ENCODE peak calls at places on chromosomes 5 and 9, in ten cellular contexts. A, L, N, Q, I, U, Z, P, V and E are unnamed samples.

GRCh38 chr5:105639511-105639910 is 2031.2 kb downstream of the EFNA5 start:
- DNase-seq in A (no peak), Q (no peak), I (no peak), P (no peak), N (no peak), U (no peak), V (no peak), L (no peak), Z (no peak), E (no peak)

GRCh38 chr5:35681911-35682310 is 64.2 kb downstream of the SPEF2 start:
- DNase-seq in U (no peak), Q (no peak), N (no peak), L (no peak), A (no peak), I (no peak), Z (no peak), P (no peak), V (no peak), E (no peak)

GRCh38 chr5:139855946-139856540 is 60.4 kb downstream of the PSD2 start:
- DNase-seq in I (no peak), U (no peak), N (no peak), A (no peak), L (no peak), V (no peak), P (no peak), Q (no peak), Z (no peak), E (no peak)

GRCh38 chr9:83933804-83934203 is 12.6 kb upstream of the KIF27 start:
- DNase-seq in N (peak; percentile 81), A (no peak), Z (peak; percentile 59), I (no peak), V (no peak), U (no peak), P (no peak), Q (no peak), L (no peak), E (peak; percentile 92)

GRCh38 chr9:21696411-21696865 is 106.0 kb upstream of the MTAP start:
- DNase-seq in Q (no peak), U (no peak), N (no peak), P (no peak), L (peak; percentile 6), V (no peak), I (no peak), A (no peak), Z (no peak), E (peak; percentile 48)

GRCh38 chr5:19314840-19315239 is 673.2 kb downstream of the CDH18 start:
- DNase-seq in Z (no peak), U (no peak), V (no peak), N (no peak), L (no peak), P (no peak), A (no peak), Q (peak; percentile 57), I (no peak), E (no peak)

GRCh38 chr9:138049085-138049778 is 171.7 kb downstream of the CACNA1B start:
- DNase-seq in Z (no peak), Q (no peak), A (no peak), N (no peak), I (no peak), V (no peak), L (no peak), P (no peak), U (no peak), E (no peak)

GRCh38 chr5:6516823-6517222 is 68.2 kb downstream of the UBE2QL1 start:
- DNase-seq in Z (no peak), V (no peak), P (no peak), L (no peak), I (no peak), Q (no peak), U (no peak), A (no peak), N (no peak), E (no peak)

GRCh38 chr5:177303121-177303924 is at the start of the genes PRELID1 and RAB24:
- DNase-seq in A (peak; percentile 94), Z (peak; percentile 74), V (no peak), I (peak; percentile 86), N (peak; percentile 79), Q (peak; percentile 79), U (peak; percentile 80), P (peak; percentile 75), L (peak; percentile 91), E (peak; percentile 85)
- TF ChIP-seq CTCF in A (no peak), Z (peak; percentile 34), V (peak; percentile 25), I (peak; percentile 28), N (peak; percentile 24), Q (peak; percentile 5), U (no peak), P (peak; percentile 35), L (peak; percentile 43), E (peak; percentile 25)

DNA sequence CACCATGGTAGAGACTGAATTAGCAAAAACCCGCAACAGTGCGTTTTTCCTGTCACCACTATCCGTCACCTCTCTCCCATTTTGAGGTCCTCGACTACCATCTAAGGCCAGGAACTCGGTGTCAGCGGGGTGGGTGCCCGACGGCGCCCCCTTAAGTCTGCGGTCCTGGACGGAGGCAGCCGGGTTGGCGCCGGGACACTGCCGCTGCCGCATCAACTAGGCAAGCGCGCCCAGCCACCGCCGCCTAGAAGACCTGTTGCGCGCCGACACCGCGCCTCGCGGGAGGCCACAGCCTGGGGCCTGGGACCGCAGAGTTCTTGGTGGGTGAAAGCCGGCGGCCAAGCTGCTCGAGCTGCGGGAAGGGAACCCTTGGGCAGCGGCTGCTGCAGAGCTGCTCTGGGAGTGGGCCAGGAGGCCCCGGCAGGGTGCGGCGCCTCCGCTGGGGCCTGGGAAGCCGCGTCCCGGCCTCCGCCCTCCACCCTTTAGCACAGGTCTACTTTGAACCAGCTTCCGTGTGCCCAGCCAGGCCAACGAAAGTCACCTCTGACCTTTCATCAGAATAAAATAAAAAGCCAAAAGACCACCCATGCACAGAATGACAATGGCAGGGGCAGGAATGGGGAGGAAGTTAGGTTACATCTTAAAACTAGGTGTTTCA is 3.5 kb downstream of the FOXB2 start:
- DNase-seq in L (no peak), Z (no peak), N (no peak), U (no peak), I (no peak), A (no peak), Q (no peak), V (no peak), P (no peak), E (no peak)
- H3K4me3 ChIP-seq in L (no peak overlapping the region), Z (no peak overlapping the region), N (no peak overlapping the region), U (no peak overlapping the region), I (no peak overlapping the region), A (no peak overlapping the region), Q (no peak overlapping the region), V (no peak overlapping the region), P (no peak overlapping the region), E (no peak overlapping the region)

DNA sequence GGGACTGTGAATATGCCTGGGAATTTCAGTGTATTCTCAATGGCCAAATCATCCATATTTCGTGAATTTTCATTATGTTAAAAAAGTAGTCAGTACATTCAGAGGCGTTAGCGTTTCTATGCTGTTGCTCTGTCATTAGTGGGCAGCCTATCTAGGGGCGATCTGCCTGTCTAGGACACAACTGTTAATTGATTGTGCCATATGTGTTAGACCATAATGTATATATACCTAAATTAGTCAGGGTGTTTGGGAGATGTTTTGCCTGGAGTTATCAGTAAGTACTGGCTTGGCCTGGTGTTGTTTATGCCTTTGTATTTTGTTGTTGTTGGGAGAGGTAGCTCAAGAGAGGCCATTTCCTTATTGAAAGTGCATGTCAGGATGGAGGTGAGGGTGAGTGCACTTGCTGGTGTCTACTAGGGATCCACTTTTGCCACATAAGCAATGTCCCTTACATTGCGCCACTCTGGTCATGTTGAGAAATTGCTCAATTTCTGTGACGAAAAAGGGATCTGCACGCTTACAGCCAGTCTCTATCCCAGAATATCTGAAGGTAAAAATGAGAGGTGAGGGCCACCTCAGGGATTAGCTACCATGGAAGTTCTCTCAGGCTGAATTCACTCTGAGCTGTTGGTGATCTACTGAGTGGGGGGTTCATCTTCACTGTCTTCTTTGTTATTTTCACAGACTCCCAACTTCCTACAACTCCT is 123.3 kb downstream of the ST8SIA4 start:
- DNase-seq in L (peak; percentile 55), P (peak; percentile 13), A (no peak), I (peak; percentile 49), V (no peak), Q (no peak), N (no peak), U (no peak), Z (no peak), E (no peak)
- TF ChIP-seq CTCF in L (no peak), P (no peak), A (no peak), I (no peak), V (no peak), Q (no peak), N (no peak), U (no peak), Z (no peak), E (no peak)

DNA sequence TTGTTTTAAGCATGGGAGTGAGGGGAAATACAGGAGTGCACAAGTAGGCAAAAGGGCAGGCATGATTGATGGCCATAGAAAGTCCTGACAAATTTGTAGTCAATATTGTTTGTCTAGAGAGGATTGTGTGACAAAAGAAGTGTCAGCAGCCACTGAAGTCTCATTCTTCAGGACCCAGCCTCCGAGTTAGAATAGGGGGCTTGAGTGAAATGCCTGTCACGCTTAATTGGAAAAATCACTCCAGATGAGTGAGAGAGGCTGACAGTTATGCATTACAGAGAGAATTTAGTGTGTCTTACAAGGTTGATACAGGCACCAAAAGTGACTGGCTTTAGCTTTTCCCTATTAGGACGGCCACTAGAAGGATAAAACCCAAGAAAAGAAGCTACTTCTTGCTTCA is 81.9 kb upstream of the RPS23 start:
- DNase-seq in A (no peak), V (no peak), Q (no peak), Z (no peak), I (no peak), N (no peak), L (no peak), P (no peak), U (no peak), E (no peak)
- H3K4me3 ChIP-seq in A (no peak overlapping the region), V (no peak overlapping the region), Q (no peak overlapping the region), Z (no peak overlapping the region), I (no peak overlapping the region), N (no peak overlapping the region), L (no peak overlapping the region), P (no peak overlapping the region), U (no peak overlapping the region), E (no peak overlapping the region)

GRCh38 chr5:77560677-77561263 is 68.7 kb upstream of the WDR41 start:
- DNase-seq in P (no peak), Q (peak; percentile 29), U (no peak), N (peak; percentile 53), V (peak; percentile 21), Z (peak; percentile 55), I (no peak), A (no peak), L (peak; percentile 60), E (peak; percentile 59)
- TF ChIP-seq CTCF in P (peak; percentile 44), Q (peak; percentile 61), U (no peak), N (peak; percentile 60), V (peak; percentile 33), Z (peak; percentile 65), I (no peak), A (no peak), L (peak; percentile 39), E (peak; percentile 52)

GRCh38 chr5:12174734-12175133 is 270.5 kb upstream of the CTNND2 start:
- DNase-seq in Z (no peak), N (no peak), U (no peak), P (no peak), I (no peak), Q (no peak), V (no peak), A (no peak), L (no peak), E (no peak)
- H3K4me3 ChIP-seq in Z (no peak overlapping the region), N (no peak overlapping the region), U (no peak overlapping the region), P (no peak overlapping the region), I (no peak overlapping the region), Q (no peak overlapping the region), V (no peak overlapping the region), A (no peak overlapping the region), L (no peak overlapping the region), E (no peak overlapping the region)